ENCODE peak calls at places on chromosomes 6 and 20, in ten cellular contexts. S, T, O, K, A, Z, R, Q, H and C are unnamed samples.

GRCh38 chr6:48111575-48111974 is 578 bp upstream of the PTCHD4 start:
- DNase-seq in S (no peak), T (no peak), O (no peak), K (peak; percentile 46), A (no peak), Z (no peak), R (no peak), Q (no peak), H (no peak), C (no peak)

GRCh38 chr6:35035481-35036030 is 105.6 kb downstream of the TCP11 start:
- DNase-seq in S (no peak), T (no peak), O (no peak), K (peak; percentile 81), A (no peak), Z (no peak), R (no peak), Q (no peak), H (no peak), C (no peak)

GRCh38 chr6:107991939-107992560 is 34.0 kb upstream of the SEC63 start:
- DNase-seq in S (no peak), T (no peak), O (no peak), K (no peak), A (no peak), Z (no peak), R (no peak), Q (no peak), H (no peak), C (no peak)

GRCh38 chr20:44549123-44549522 is 27.3 kb upstream of the SERINC3 start:
- DNase-seq in S (no peak), T (no peak), O (no peak), K (no peak), A (no peak), Z (no peak), R (no peak), Q (no peak), H (no peak), C (no peak)

GRCh38 chr6:81487489-81487888 is 265.0 kb downstream of the TENT5A start:
- DNase-seq in S (no peak), T (peak; percentile 7), O (no peak), K (no peak), A (no peak), Z (no peak), R (peak; percentile 78), Q (peak; percentile 17), H (no peak), C (no peak)

GRCh38 chr20:33685328-33686007 is 717 bp downstream of the E2F1 start:
- DNase-seq in S (peak; percentile 29), T (peak; percentile 74), O (no peak), K (peak; percentile 48), A (peak; percentile 78), Z (no peak), R (no peak), Q (peak; percentile 89), H (no peak), C (peak; percentile 36)

GRCh38 chr6:89221971-89222887 is 5.1 kb upstream of the GABRR1 start:
- DNase-seq in S (no peak), T (no peak), O (no peak), K (no peak), A (no peak), Z (no peak), R (no peak), Q (no peak), H (peak; percentile 80), C (no peak)

GRCh38 chr6:10587694-10588392 is 66.7 kb downstream of the GCNT2 start:
- DNase-seq in S (no peak), T (no peak), O (no peak), K (no peak), A (no peak), Z (no peak), R (no peak), Q (no peak), H (peak; percentile 30), C (peak; percentile 41)

GRCh38 chr6:150091466-150091865 is 22.5 kb upstream of the ULBP3 start:
- DNase-seq in S (no peak), T (no peak), O (no peak), K (peak; percentile 15), A (no peak), Z (no peak), R (no peak), Q (no peak), H (peak; percentile 68), C (no peak)

GRCh38 chr6:64932486-64932885 is 774.5 kb downstream of the EYS start:
- DNase-seq in S (no peak), T (peak; percentile 14), O (no peak), K (no peak), A (no peak), Z (no peak), R (no peak), Q (no peak), H (peak; percentile 4), C (no peak)

GRCh38 chr6:17938885-17939284 is 48.5 kb downstream of the KIF13A start:
- DNase-seq in S (no peak), T (peak; percentile 14), O (no peak), K (no peak), A (no peak), Z (no peak), R (no peak), Q (no peak), H (no peak), C (no peak)

GRCh38 chr20:63955281-63955845 is 853 bp downstream of the UCKL1 start:
- DNase-seq in S (no peak), T (peak; percentile 69), O (no peak), K (no peak), A (peak; percentile 68), Z (peak; percentile 40), R (peak; percentile 48), Q (no peak), H (peak; percentile 9), C (peak; percentile 47)

GRCh38 chr6:140441256-140441655 is 1066.8 kb upstream of the CITED2 start:
- DNase-seq in S (no peak), T (peak; percentile 76), O (peak; percentile 84), K (no peak), A (no peak), Z (peak; percentile 66), R (no peak), Q (peak; percentile 37), H (peak; percentile 63), C (peak; percentile 76)

GRCh38 chr6:109255946-109256628 is 126.2 kb downstream of the CD164 start:
- DNase-seq in S (no peak), T (no peak), O (no peak), K (no peak), A (no peak), Z (no peak), R (no peak), Q (no peak), H (no peak), C (no peak)

GRCh38 chr6:142240203-142240602 is 61.6 kb upstream of the ADGRG6 start:
- DNase-seq in S (no peak), T (no peak), O (no peak), K (no peak), A (no peak), Z (no peak), R (no peak), Q (no peak), H (no peak), C (no peak)

GRCh38 chr20:38268115-38268514 is 7.6 kb upstream of the KIAA1755 start:
- DNase-seq in S (no peak), T (no peak), O (no peak), K (no peak), A (no peak), Z (no peak), R (no peak), Q (no peak), H (no peak), C (no peak)

GRCh38 chr20:49983848-49984408 is 1.1 kb downstream of the SNAI1 start:
- DNase-seq in S (no peak), T (no peak), O (no peak), K (no peak), A (no peak), Z (no peak), R (no peak), Q (no peak), H (no peak), C (no peak)

GRCh38 chr6:132445201-132445951 is 44.1 kb upstream of the MOXD1 start:
- DNase-seq in S (no peak), T (no peak), O (peak; percentile 73), K (no peak), A (no peak), Z (no peak), R (no peak), Q (no peak), H (peak; percentile 98), C (peak; percentile 97)